ENCODE peak calls at places on chromosomes 13 and 19, in six cellular contexts. U is psoas muscle, G is right lobe of liver, A is adrenal gland, I is H1, S is colonic mucosa. T is an unnamed sample. For H3K36me3, the result is how much of the 10 kb centered on the place peaks cover.

GRCh38 chr19:58218899-58219298 is 9.8 kb upstream of the ZNF544 start:
- DNase-seq in S (no peak), A (no peak), G (no peak), U (no peak), I (no peak), T (no peak)

GRCh38 chr13:101111894-101112293 is 304.4 kb downstream of the NALCN start:
- DNase-seq in I (no peak), S (no peak), G (no peak), U (no peak), A (no peak), T (no peak)

GRCh38 chr13:108859202-108860012 is 230.0 kb downstream of the MYO16 start:
- DNase-seq in I (no peak), A (no peak), S (no peak), G (no peak), U (no peak), T (peak)

GRCh38 chr19:12913011-12913561 is 6.0 kb downstream of the SYCE2 start:
- DNase-seq in G (no peak), U (peak), I (no peak), S (peak), A (peak), T (no peak)

GRCh38 chr13:28251462-28251861 is 113.1 kb downstream of the PAN3 start:
- DNase-seq in S (no peak), A (no peak), G (no peak), U (no peak), I (no peak), T (no peak)

GRCh38 chr13:70849267-70849666 is 741.0 kb upstream of the KLHL1 start:
- DNase-seq in U (no peak), G (no peak), S (no peak), A (no peak), I (no peak), T (no peak)

GRCh38 chr13:93108111-93108581 is 118.5 kb upstream of the GPC6 start:
- DNase-seq in A (no peak), U (no peak), I (no peak), S (no peak), G (no peak), T (no peak)

GRCh38 chr13:71638728-71639127 is 228.3 kb downstream of the DACH1 start:
- DNase-seq in I (no peak), U (no peak), A (no peak), S (no peak), G (no peak), T (no peak)

GRCh38 chr13:103222683-103223082 is 156.5 kb upstream of the SLC10A2 start:
- DNase-seq in S (no peak), A (no peak), U (no peak), I (no peak), G (no peak), T (no peak)

GRCh38 chr13:37647038-37647650 is 48.6 kb upstream of the POSTN start:
- DNase-seq in G (no peak), A (no peak), U (no peak), I (no peak), S (no peak), T (peak)

GRCh38 chr13:104796581-104796980 is 1730.4 kb upstream of the SLC10A2 start:
- DNase-seq in I (no peak), S (no peak), G (no peak), U (no peak), A (no peak), T (no peak)

GRCh38 chr13:92547256-92547655 is 679.4 kb upstream of the GPC6 start:
- DNase-seq in G (no peak), I (no peak), S (no peak), U (no peak), A (no peak), T (peak)

GRCh38 chr13:23469901-23470525 is 36.5 kb upstream of the SACS start:
- DNase-seq in I (no peak), S (no peak), G (no peak), A (no peak), U (no peak), T (peak)

GRCh38 chr19:38562096-38562495 is 55.7 kb downstream of the MAP4K1 start:
- DNase-seq in G (no peak), U (peak), I (no peak), S (no peak), A (no peak), T (no peak)

GRCh38 chr19:48717059-48717395 is 2.5 kb downstream of the MAMSTR start:
- DNase-seq in S (no peak), I (no peak), G (no peak), U (no peak), A (no peak), T (no peak)

GRCh38 chr13:51191743-51192142 is 30.5 kb upstream of the FAM124A start:
- DNase-seq in S (no peak), U (no peak), I (no peak), G (no peak), A (no peak), T (no peak)

GRCh38 chr13:110300090-110300815 is 6.7 kb downstream of the COL4A1 start:
- DNase-seq in U (no peak), S (no peak), G (no peak), I (no peak), A (peak), T (no peak)

GRCh38 chr19:13097331-13098258 is 5.1 kb downstream of the LYL1 start:
- DNase-seq in S (no peak), I (no peak), A (no peak), G (peak), U (no peak), T (no peak)

GRCh38 chr19:953501-954271 is 27.9 kb downstream of the ARID3A start:
- DNase-seq in I (no peak), A (no peak), U (no peak), S (no peak), G (no peak), T (no peak)

GRCh38 chr19:954272-954671 is 28.4 kb downstream of the ARID3A start:
- DNase-seq in G (no peak), U (no peak), S (no peak), I (no peak), A (no peak), T (no peak)

GRCh38 chr19:952680-953500 is 27.1 kb downstream of the ARID3A start:
- DNase-seq in A (no peak), G (no peak), I (no peak), S (peak), U (no peak), T (no peak)

GRCh38 chr19:950352-951066 is 24.7 kb downstream of the ARID3A start:
- DNase-seq in G (no peak), U (no peak), S (no peak), I (no peak), A (no peak), T (no peak)

GRCh38 chr19:952049-952679 is 26.3 kb downstream of the ARID3A start:
- DNase-seq in U (no peak), S (no peak), I (no peak), A (no peak), G (no peak), T (peak)
- H3K27ac ChIP-seq in U (no peak), S (no peak), I (peak), A (no peak), G (no peak), T (peak)

GRCh38 chr13:42084722-42085121 is 36.3 kb downstream of the DGKH start:
- DNase-seq in S (no peak), G (no peak), I (no peak), U (no peak), A (no peak), T (no peak)
- H3K36me3 ChIP-seq in S (under half), G (under half), I (under half), U (under half), A (under half), T (under half)

GRCh38 chr19:1324792-1325567 is 39.3 kb downstream of the EFNA2 start:
- DNase-seq in G (no peak), A (peak), I (no peak), U (peak), S (peak), T (peak)
- H3K4me3 ChIP-seq in G (peak), A (no peak), I (peak), U (peak), S (peak), T (peak)

DNA sequence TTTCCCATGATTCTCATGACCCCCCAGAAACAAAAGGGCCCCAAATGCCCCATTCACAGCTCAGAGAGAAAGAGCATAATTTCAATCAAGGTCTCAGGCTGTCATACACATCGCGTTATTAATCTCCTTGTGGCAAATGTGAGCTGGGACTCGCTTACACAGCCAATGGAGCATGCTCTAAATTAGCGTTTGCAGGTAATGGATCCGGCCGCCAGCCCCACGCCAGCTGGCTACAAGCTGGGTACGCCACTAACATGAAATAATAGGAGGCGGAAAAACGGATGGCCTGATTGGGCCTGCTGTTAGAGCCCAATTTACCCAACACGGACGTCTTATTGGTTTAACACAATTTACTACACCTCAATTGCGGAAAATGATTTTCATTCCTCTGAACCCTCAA is 62.4 kb downstream of the PEPD start:
- DNase-seq in I (no peak), S (no peak), U (no peak), A (peak), G (peak), T (no peak)
- H3K27ac ChIP-seq in I (no peak), S (no peak), U (no peak), A (no peak), G (no peak), T (no peak)

DNA sequence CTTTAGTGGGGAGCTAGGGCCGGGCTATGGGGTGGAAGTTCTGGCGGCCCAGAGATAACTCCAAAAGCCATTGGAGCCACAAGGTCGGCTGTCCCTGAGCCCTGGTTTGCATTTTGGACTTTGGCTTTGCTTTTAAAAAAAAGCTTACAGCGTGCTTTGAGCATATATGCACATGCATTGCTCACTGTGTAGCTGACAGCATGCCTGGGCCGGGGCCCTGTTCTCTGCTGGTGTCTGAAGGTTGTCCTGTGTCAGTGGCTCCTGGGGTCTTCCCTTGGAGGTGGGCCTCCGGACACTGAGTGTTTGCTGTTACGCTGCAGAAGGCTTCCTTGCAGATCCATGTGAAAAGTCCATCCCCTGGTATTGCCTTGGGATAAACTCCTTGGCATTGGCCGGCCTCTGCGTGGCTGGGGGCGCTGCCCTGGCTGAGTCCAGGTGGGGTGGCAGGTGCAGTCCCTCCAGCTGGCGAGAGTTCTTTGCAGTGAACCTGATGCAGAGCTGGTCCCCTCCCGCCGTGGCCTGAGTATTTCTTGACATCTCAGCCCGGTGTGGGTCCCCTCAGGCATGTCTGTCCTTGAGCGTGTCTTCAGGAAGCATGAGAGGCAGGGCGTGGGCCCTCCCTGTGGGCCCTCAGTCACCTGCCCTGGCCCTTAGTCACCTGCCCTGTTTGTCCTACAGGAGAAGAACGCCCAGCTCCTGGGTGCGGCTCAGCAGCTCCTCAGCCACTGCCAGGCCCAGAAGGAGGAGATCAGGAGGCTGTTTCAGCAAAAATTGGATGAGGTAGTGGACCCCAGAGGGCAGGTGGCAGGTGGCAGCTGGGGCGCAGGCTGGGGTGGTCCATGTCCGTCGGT is 23.0 kb downstream of the PLEKHJ1 start:
- DNase-seq in I (no peak), G (no peak), A (no peak), U (no peak), S (peak), T (no peak)
- H3K36me3 ChIP-seq in I (under half), G (under half), A (under half), U (half or more), S (under half), T (half or more)

GRCh38 chr19:46491975-46492682 is 3.5 kb downstream of the PNMA8B start:
- DNase-seq in I (no peak), U (no peak), S (no peak), G (no peak), A (no peak), T (no peak)
- H3K4me3 ChIP-seq in I (peak), U (no peak), S (no peak), G (no peak), A (no peak), T (no peak)

DNA sequence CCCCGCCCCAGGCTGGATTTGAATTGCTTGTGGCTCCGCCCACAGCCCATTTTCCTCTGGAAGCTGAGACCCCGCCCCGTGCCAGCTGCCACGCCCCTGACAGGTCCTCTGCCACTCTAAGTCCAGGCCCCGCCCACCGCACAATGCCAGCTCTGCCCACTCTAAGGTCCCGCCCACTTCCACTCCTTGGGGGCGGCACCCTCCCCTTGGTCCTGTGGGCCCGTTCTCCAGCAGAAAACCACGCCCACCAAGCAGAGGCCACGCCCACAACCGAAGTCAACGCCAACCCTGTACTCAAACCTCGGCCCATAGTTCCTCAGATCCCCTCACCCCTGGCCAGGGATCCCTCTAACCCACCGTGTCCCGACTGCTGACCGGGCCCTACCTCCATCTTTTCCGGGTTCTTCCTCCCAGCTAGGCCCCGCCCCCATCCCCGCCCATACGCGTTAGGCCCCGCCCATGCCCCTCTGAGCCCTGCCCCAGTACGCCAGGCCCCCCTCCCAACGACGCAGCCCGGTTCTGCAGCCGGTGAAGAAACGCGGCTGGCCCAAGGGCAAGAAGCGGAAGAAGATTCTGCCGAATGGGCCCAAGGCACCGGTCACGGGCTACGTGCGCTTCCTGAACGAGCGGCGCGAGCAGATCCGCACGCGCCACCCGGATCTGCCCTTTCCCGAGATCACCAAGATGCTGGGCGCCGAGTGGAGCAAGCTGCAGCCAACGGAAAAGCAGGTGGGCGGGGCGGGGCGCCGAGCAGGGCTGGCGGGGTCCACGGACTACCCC is 1.3 kb downstream of the HMG20B start:
- DNase-seq in S (peak), I (peak), G (peak), A (peak), U (peak), T (peak)
- H3K27ac ChIP-seq in S (no peak), I (no peak), G (no peak), A (no peak), U (no peak), T (no peak)

GRCh38 chr13:20051366-20051765 is 92.8 kb downstream of the ZMYM2 start:
- DNase-seq in A (no peak), S (no peak), U (no peak), I (no peak), G (no peak), T (no peak)

GRCh38 chr13:20053891-20054290 is 95.4 kb downstream of the ZMYM2 start:
- DNase-seq in A (no peak), U (no peak), S (no peak), I (no peak), G (no peak), T (no peak)

GRCh38 chr13:20053016-20053415 is 94.5 kb downstream of the ZMYM2 start:
- DNase-seq in S (no peak), U (no peak), G (no peak), A (peak), I (no peak), T (no peak)

GRCh38 chr13:20045946-20046548 is 87.5 kb downstream of the ZMYM2 start:
- DNase-seq in S (no peak), G (no peak), U (no peak), A (no peak), I (no peak), T (no peak)

DNA sequence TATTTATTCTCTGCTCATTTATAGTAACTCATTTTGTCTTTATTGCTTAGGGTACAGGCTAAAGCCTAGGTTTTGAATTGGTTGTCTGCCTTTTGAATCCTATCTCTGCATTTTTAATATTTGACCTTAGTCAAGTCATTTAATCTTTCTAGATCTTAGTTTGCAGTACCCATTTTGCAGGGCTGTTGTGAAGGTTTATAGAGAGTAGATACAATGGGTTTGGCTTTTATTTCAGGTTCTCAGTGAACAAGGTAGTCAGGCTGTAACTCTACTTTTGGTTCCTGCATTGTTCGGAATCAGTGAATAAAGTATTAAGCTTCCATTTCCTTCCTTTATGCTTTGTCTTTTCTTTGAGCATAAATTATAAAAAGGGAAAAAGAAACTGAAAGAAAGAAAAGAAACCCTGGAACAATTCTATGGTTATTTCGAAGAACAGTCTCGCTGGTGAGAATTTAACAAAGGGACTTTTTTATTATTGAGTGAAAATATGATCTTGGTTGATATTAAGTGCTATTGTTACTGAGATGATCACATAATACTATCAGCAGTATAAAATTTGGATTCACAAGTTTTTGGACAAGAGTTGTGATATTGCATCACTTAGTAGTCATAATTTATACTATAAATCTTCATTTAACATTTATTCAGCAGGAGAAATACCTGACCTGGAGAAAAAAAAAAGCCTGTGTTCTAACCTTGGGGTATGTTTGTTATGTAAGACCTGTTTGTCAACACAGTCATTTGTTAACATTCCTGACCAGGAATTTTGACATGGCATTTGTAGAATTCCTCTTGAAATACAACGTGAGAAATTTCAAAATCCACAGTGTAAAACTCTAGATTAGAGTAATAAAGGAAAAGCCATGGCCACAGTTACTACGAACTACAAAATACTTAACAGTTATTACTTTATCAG is 91.3 kb downstream of the ZMYM2 start:
- DNase-seq in I (no peak), A (no peak), U (no peak), S (no peak), G (no peak), T (no peak)
- H3K36me3 ChIP-seq in I (under half), A (under half), U (under half), S (under half), G (under half), T (under half)

DNA sequence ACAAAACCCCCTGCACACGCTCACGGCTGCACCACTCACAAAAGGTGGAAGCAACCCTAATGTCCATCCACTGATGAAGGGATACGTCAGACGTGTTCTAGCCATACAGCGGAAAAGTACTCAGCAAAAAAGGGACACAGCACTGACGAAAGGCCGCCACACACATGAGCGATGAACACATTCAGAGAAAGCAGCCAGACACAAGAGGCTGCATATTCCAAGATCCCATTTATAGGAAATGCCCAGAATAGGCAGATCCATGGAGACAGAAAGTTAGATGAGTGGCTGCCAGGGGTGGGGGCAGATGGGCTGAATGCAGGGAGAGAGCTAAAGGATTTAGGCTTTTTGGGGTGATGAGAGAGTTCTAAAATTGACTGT is 3.7 kb downstream of the POLD1 start:
- DNase-seq in U (no peak), S (no peak), G (no peak), I (no peak), A (no peak), T (no peak)
- H3K4me3 ChIP-seq in U (no peak), S (no peak), G (no peak), I (no peak), A (no peak), T (no peak)